ENCODE peak calls at places on chromosome 12, in six cellular contexts. One of them, this sample, is unnamed.
A peak's percentile ranks its signal among the peaks of the same experiment; 100 is the strongest.

GRCh38 chr12:116019415-116019814 is 258.1 kb downstream of the MED13L start:
- DNase-seq in H9: no peak
- DNase-seq in AG09309: no peak
- DNase-seq in NCI-H1105: no peak
- DNase-seq in mucosa of descending colon: no peak
- DNase-seq in IMR-90: no peak
- DNase-seq in this sample: no peak

GRCh38 chr12:100268835-100269564 is 2.0 kb downstream of the SCYL2 start:
- DNase-seq in IMR-90: peak; percentile 15
- DNase-seq in AG09309: no peak
- DNase-seq in mucosa of descending colon: no peak
- DNase-seq in H9: no peak
- DNase-seq in NCI-H1105: no peak
- DNase-seq in this sample: no peak

GRCh38 chr12:59620326-59620725 is 24.5 kb downstream of the SLC16A7 start:
- DNase-seq in AG09309: no peak
- DNase-seq in NCI-H1105: no peak
- DNase-seq in mucosa of descending colon: no peak
- DNase-seq in H9: no peak
- DNase-seq in IMR-90: no peak
- DNase-seq in this sample: no peak

GRCh38 chr12:107586256-107586970 is 99.2 kb upstream of the PWP1 start:
- DNase-seq in NCI-H1105: no peak
- DNase-seq in H9: no peak
- DNase-seq in AG09309: no peak
- DNase-seq in IMR-90: no peak
- DNase-seq in mucosa of descending colon: no peak
- DNase-seq in this sample: no peak

GRCh38 chr12:42372154-42372791 is 46.3 kb downstream of the PPHLN1 start:
- DNase-seq in IMR-90: peak; percentile 46
- DNase-seq in NCI-H1105: peak; percentile 63
- DNase-seq in H9: no peak
- DNase-seq in mucosa of descending colon: no peak
- DNase-seq in AG09309: peak; percentile 3
- DNase-seq in this sample: peak; percentile 18

GRCh38 chr12:57178213-57178612 is 30.8 kb upstream of the LRP1-AS start:
- DNase-seq in IMR-90: no peak
- DNase-seq in NCI-H1105: no peak
- DNase-seq in H9: no peak
- DNase-seq in AG09309: no peak
- DNase-seq in mucosa of descending colon: peak; percentile 48
- DNase-seq in this sample: no peak

GRCh38 chr12:29889737-29890136 is 106.0 kb upstream of the TMTC1 start:
- DNase-seq in mucosa of descending colon: no peak
- DNase-seq in H9: peak; percentile 83
- DNase-seq in NCI-H1105: peak; percentile 18
- DNase-seq in IMR-90: peak; percentile 32
- DNase-seq in AG09309: no peak
- DNase-seq in this sample: no peak

GRCh38 chr12:132238487-132239248 is 90.7 kb downstream of the GALNT9 start:
- DNase-seq in NCI-H1105: no peak
- DNase-seq in IMR-90: no peak
- DNase-seq in H9: no peak
- DNase-seq in AG09309: no peak
- DNase-seq in mucosa of descending colon: no peak
- DNase-seq in this sample: no peak

GRCh38 chr12:118404876-118405521 is 28.6 kb downstream of the SUDS3 start:
- DNase-seq in IMR-90: peak; percentile 68
- DNase-seq in mucosa of descending colon: no peak
- DNase-seq in H9: peak; percentile 46
- DNase-seq in NCI-H1105: peak; percentile 60
- DNase-seq in AG09309: peak; percentile 10
- DNase-seq in this sample: peak; percentile 58

GRCh38 chr12:45789025-45789424 is 59.5 kb downstream of the ARID2 start:
- DNase-seq in NCI-H1105: no peak
- DNase-seq in AG09309: peak; percentile 51
- DNase-seq in mucosa of descending colon: no peak
- DNase-seq in IMR-90: peak; percentile 11
- DNase-seq in H9: no peak
- DNase-seq in this sample: no peak

GRCh38 chr12:24360057-24360456 is 410.6 kb upstream of the SOX5 start:
- DNase-seq in mucosa of descending colon: no peak
- DNase-seq in H9: no peak
- DNase-seq in NCI-H1105: no peak
- DNase-seq in AG09309: no peak
- DNase-seq in IMR-90: peak; percentile 10
- DNase-seq in this sample: no peak

GRCh38 chr12:6834873-6835272 is 5.9 kb upstream of the GNB3 start:
- DNase-seq in H9: no peak
- DNase-seq in AG09309: no peak
- DNase-seq in mucosa of descending colon: no peak
- DNase-seq in IMR-90: no peak
- DNase-seq in NCI-H1105: no peak
- DNase-seq in this sample: no peak